ENCODE peak calls at places on chromosomes 2 and 18, in nine cellular contexts. M is stimulated activated CD4-positive, alpha-beta T cell treated with anti-CD3 and anti-CD28 coated beads, Interleukin-12 subunit alpha, Interleukin-12 subunit beta, amount 100 ng/mL, for 4 hours; V is foreskin keratinocyte; E is RPMI7951; C is AG08395; F is activated T-cell treated with anti-CD3 and anti-CD28 coated beads, Interleukin-2, amount 50 U/mL, for 72 hours; R is OCI-M1; L is GM06990; O is effector CD4-positive, alpha-beta T cell. U is an unnamed sample.

GRCh38 chr2:136381722-136382633 is 264.0 kb upstream of the CXCR4 start:
- DNase-seq in M (peak; percentile 32), V (no peak), E (no peak), C (no peak), F (peak; percentile 93), R (no peak), L (peak; percentile 89), O (peak; percentile 51), U (no peak)

GRCh38 chr2:69538872-69539548 is 101.8 kb upstream of the NFU1 start:
- DNase-seq in M (no peak), V (peak; percentile 42), E (no peak), C (no peak), F (no peak), R (no peak), L (no peak), O (no peak), U (no peak)

GRCh38 chr2:214810670-214811069 is 1.2 kb upstream of the BARD1 start:
- DNase-seq in M (no peak), V (peak; percentile 45), E (no peak), C (no peak), F (no peak), R (no peak), L (peak; percentile 14), O (no peak), U (peak; percentile 18)

GRCh38 chr2:205967391-205968075 is 118.4 kb downstream of the INO80D start:
- DNase-seq in M (no peak), V (no peak), E (no peak), C (peak; percentile 49), F (no peak), R (no peak), L (no peak), O (no peak), U (no peak)

GRCh38 chr2:52238782-52239181 is 1206.8 kb upstream of the NRXN1 start:
- DNase-seq in M (no peak), V (no peak), E (no peak), C (no peak), F (no peak), R (no peak), L (no peak), O (no peak), U (peak; percentile 35)

GRCh38 chr2:174902491-174903242 is 102.5 kb downstream of the CHN1 start:
- DNase-seq in M (no peak), V (no peak), E (no peak), C (no peak), F (no peak), R (peak; percentile 44), L (no peak), O (no peak), U (no peak)

GRCh38 chr2:238061310-238062202 is 755 bp downstream of the SCLY start:
- DNase-seq in M (peak; percentile 39), V (peak; percentile 26), E (peak; percentile 52), C (peak; percentile 36), F (peak; percentile 23), R (peak; percentile 53), L (peak; percentile 50), O (peak; percentile 19), U (peak; percentile 79)

GRCh38 chr2:173708757-173709156 is 256.4 kb downstream of the SP3 start:
- DNase-seq in M (no peak), V (no peak), E (no peak), C (no peak), F (no peak), R (no peak), L (no peak), O (no peak), U (no peak)

GRCh38 chr18:6557052-6557451 is 142.3 kb upstream of the L3MBTL4 start:
- DNase-seq in M (no peak), V (no peak), E (no peak), C (no peak), F (no peak), R (no peak), L (no peak), O (no peak), U (no peak)

GRCh38 chr2:37555457-37555856 is 116.0 kb downstream of the CDC42EP3 start:
- DNase-seq in M (no peak), V (no peak), E (peak; percentile 41), C (no peak), F (peak; percentile 21), R (no peak), L (no peak), O (no peak), U (no peak)

GRCh38 chr2:88709117-88709739 is 17.8 kb downstream of the RPIA start:
- DNase-seq in M (no peak), V (peak; percentile 74), E (no peak), C (peak; percentile 53), F (no peak), R (no peak), L (no peak), O (no peak), U (no peak)

GRCh38 chr2:44093970-44094369 is 74.7 kb upstream of the PPM1B start:
- DNase-seq in M (no peak), V (no peak), E (no peak), C (no peak), F (no peak), R (no peak), L (no peak), O (no peak), U (no peak)

GRCh38 chr18:10225300-10225699 is 229.1 kb upstream of the APCDD1 start:
- DNase-seq in M (no peak), V (no peak), E (no peak), C (no peak), F (no peak), R (no peak), L (no peak), O (no peak), U (no peak)

GRCh38 chr2:127891806-127892205 is 6.0 kb upstream of the AMMECR1L start:
- DNase-seq in M (no peak), V (no peak), E (no peak), C (no peak), F (no peak), R (no peak), L (no peak), O (no peak), U (no peak)

GRCh38 chr2:96399342-96400048 is 63.9 kb downstream of the NCAPH start:
- DNase-seq in M (no peak), V (no peak), E (no peak), C (no peak), F (no peak), R (no peak), L (no peak), O (no peak), U (no peak)

GRCh38 chr2:207632575-207633492 is 7.6 kb upstream of the METTL21A start:
- DNase-seq in M (no peak), V (peak; percentile 80), E (peak; percentile 85), C (peak; percentile 39), F (peak; percentile 35), R (peak; percentile 88), L (no peak), O (no peak), U (no peak)

GRCh38 chr2:11869423-11869991 is 123.1 kb downstream of the LPIN1 start:
- DNase-seq in M (no peak), V (no peak), E (no peak), C (no peak), F (no peak), R (no peak), L (no peak), O (no peak), U (no peak)

GRCh38 chr2:171878481-171878993 is 15.5 kb downstream of the SLC25A12 start:
- DNase-seq in M (no peak), V (peak; percentile 55), E (peak; percentile 65), C (peak; percentile 61), F (no peak), R (peak; percentile 88), L (no peak), O (no peak), U (peak; percentile 23)

GRCh38 chr2:127640082-127641072 is 5.6 kb upstream of the GPR17 start:
- DNase-seq in M (peak; percentile 34), V (no peak), E (no peak), C (no peak), F (peak; percentile 51), R (peak; percentile 8), L (peak; percentile 73), O (peak; percentile 19), U (peak; percentile 30)

GRCh38 chr18:51164327-51165290 is 32.9 kb downstream of the MEX3C start:
- DNase-seq in M (no peak), V (no peak), E (peak; percentile 22), C (no peak), F (no peak), R (no peak), L (no peak), O (no peak), U (no peak)

GRCh38 chr18:67432806-67433205 is 83.7 kb downstream of the DSEL start:
- DNase-seq in M (no peak), V (no peak), E (no peak), C (no peak), F (no peak), R (no peak), L (no peak), O (no peak), U (no peak)

GRCh38 chr2:215983581-215984351 is 29.6 kb downstream of the MREG start:
- DNase-seq in M (no peak), V (peak; percentile 56), E (peak; percentile 41), C (no peak), F (no peak), R (no peak), L (no peak), O (no peak), U (no peak)

GRCh38 chr2:70362661-70363060 is 60.8 kb upstream of the FAM136A start:
- DNase-seq in M (no peak), V (no peak), E (no peak), C (no peak), F (no peak), R (no peak), L (no peak), O (no peak), U (no peak)

GRCh38 chr18:57819671-57820460 is 16.8 kb upstream of the ATP8B1 start:
- DNase-seq in M (no peak), V (peak; percentile 93), E (peak; percentile 78), C (peak; percentile 59), F (no peak), R (peak; percentile 91), L (no peak), O (no peak), U (peak; percentile 92)

GRCh38 chr2:705971-706511 is 28.8 kb upstream of the TMEM18 start:
- DNase-seq in M (no peak), V (no peak), E (no peak), C (no peak), F (peak; percentile 35), R (no peak), L (peak; percentile 37), O (no peak), U (no peak)